ENCODE peak calls at places on chromosomes 5 and 9, in eight cellular contexts. P, Y, U, M, R, L, V and H are unnamed samples.
A peak's percentile ranks its signal among the peaks of the same experiment; 100 is the strongest.

GRCh38 chr9:75866273-75866871 is 24.1 kb upstream of the PCSK5 start:
- DNase-seq in P (no peak), Y (peak; percentile 33), U (peak; percentile 56), M (no peak), R (no peak), L (peak; percentile 41), V (peak; percentile 37), H (no peak)

GRCh38 chr5:171865431-171865830 is 79.8 kb downstream of the SMIM23 start:
- DNase-seq in P (no peak), Y (no peak), U (no peak), M (no peak), R (no peak), L (no peak), V (no peak), H (no peak)

GRCh38 chr9:98457696-98458370 is 202.4 kb upstream of the TBC1D2 start:
- DNase-seq in P (no peak), Y (no peak), U (no peak), M (no peak), R (no peak), L (no peak), V (peak; percentile 70), H (no peak)

GRCh38 chr5:143453722-143454121 is 50.2 kb upstream of the NR3C1 start:
- DNase-seq in P (no peak), Y (no peak), U (no peak), M (no peak), R (no peak), L (no peak), V (no peak), H (no peak)

GRCh38 chr9:89774971-89775370 is 170.2 kb downstream of the GADD45G start:
- DNase-seq in P (no peak), Y (no peak), U (no peak), M (no peak), R (no peak), L (no peak), V (no peak), H (no peak)

GRCh38 chr5:35436441-35437057 is 181.1 kb upstream of the SPEF2 start:
- DNase-seq in P (no peak), Y (peak; percentile 34), U (peak; percentile 39), M (no peak), R (peak; percentile 9), L (no peak), V (peak; percentile 42), H (no peak)

GRCh38 chr9:83012578-83013260 is 50.2 kb downstream of the RASEF start:
- DNase-seq in P (no peak), Y (no peak), U (no peak), M (no peak), R (no peak), L (no peak), V (no peak), H (no peak)

GRCh38 chr9:80040457-80040856 is 468.7 kb downstream of the TLE4 start:
- DNase-seq in P (no peak), Y (no peak), U (no peak), M (no peak), R (no peak), L (no peak), V (no peak), H (no peak)